ENCODE peak calls at places on chromosome 12, in eight cellular contexts. D is HL-60, R is T-helper 1 cell, G is lung microvascular endothelial cell, L is fibroblast of the conjunctiva, Z is T follicular helper cell, T is cardiac fibroblast, A is fibroblast of lung. F is an unnamed sample.
A peak's percentile ranks its signal among the peaks of the same experiment; 100 is the strongest.

GRCh38 chr12:79086546-79086945 is 222.0 kb downstream of the SYT1 start:
- DNase-seq in D (no peak), R (no peak), G (no peak), L (no peak), Z (no peak), T (no peak), A (no peak), F (no peak)

GRCh38 chr12:106682594-106683234 is 91.8 kb upstream of the RIC8B start:
- DNase-seq in D (no peak), R (no peak), G (peak; percentile 53), L (peak; percentile 1), Z (no peak), T (peak; percentile 57), A (peak; percentile 51), F (no peak)

GRCh38 chr12:4997939-4998338 is 45.7 kb upstream of the KCNA5 start:
- DNase-seq in D (no peak), R (no peak), G (no peak), L (peak; percentile 87), Z (no peak), T (peak; percentile 82), A (peak; percentile 69), F (no peak)

GRCh38 chr12:9700606-9700956 is 31.1 kb downstream of the CLEC2D start:
- DNase-seq in D (no peak), R (no peak), G (no peak), L (no peak), Z (no peak), T (no peak), A (no peak), F (no peak)

GRCh38 chr12:94571556-94571955 is 78.8 kb downstream of the TMCC3 start:
- DNase-seq in D (no peak), R (no peak), G (peak; percentile 99), L (peak; percentile 47), Z (no peak), T (peak; percentile 88), A (peak; percentile 84), F (peak; percentile 93)

GRCh38 chr12:89524201-89525001 is at the start of gene GALNT4:
- DNase-seq in D (peak; percentile 71), R (peak; percentile 69), G (peak; percentile 90), L (peak; percentile 78), Z (peak; percentile 61), T (peak; percentile 89), A (peak; percentile 88), F (peak; percentile 63)

GRCh38 chr12:120751389-120751788 is 25.8 kb downstream of the ACADS start:
- DNase-seq in D (no peak), R (no peak), G (no peak), L (no peak), Z (no peak), T (no peak), A (no peak), F (no peak)

GRCh38 chr12:12819752-12820311 is 6.7 kb downstream of the DDX47 start:
- DNase-seq in D (no peak), R (no peak), G (peak; percentile 78), L (peak; percentile 61), Z (no peak), T (peak; percentile 92), A (peak; percentile 67), F (peak; percentile 49)

GRCh38 chr12:106189341-106189740 is 50.6 kb upstream of the NUAK1 start:
- DNase-seq in D (no peak), R (no peak), G (no peak), L (no peak), Z (no peak), T (no peak), A (no peak), F (no peak)

GRCh38 chr12:74891276-74891675 is 318.4 kb downstream of the KCNC2 start:
- DNase-seq in D (no peak), R (no peak), G (no peak), L (no peak), Z (no peak), T (no peak), A (no peak), F (no peak)

GRCh38 chr12:15837141-15837781 is 44.9 kb upstream of the STRAP start:
- DNase-seq in D (no peak), R (no peak), G (no peak), L (no peak), Z (no peak), T (peak; percentile 19), A (no peak), F (no peak)

GRCh38 chr12:114703060-114703493 is 19.1 kb upstream of the TBX3 start:
- DNase-seq in D (no peak), R (no peak), G (no peak), L (no peak), Z (no peak), T (no peak), A (no peak), F (no peak)

GRCh38 chr12:13241833-13242232 is 45.3 kb downstream of the EMP1 start:
- DNase-seq in D (no peak), R (no peak), G (no peak), L (no peak), Z (no peak), T (no peak), A (no peak), F (no peak)

GRCh38 chr12:4909734-4910501 is at the start of gene KCNA1:
- DNase-seq in D (no peak), R (no peak), G (peak; percentile 35), L (no peak), Z (no peak), T (peak; percentile 8), A (peak; percentile 14), F (no peak)

GRCh38 chr12:69290545-69291277 is 51.3 kb downstream of the CPSF6 start:
- DNase-seq in D (peak; percentile 92), R (peak; percentile 61), G (peak; percentile 77), L (peak; percentile 76), Z (peak; percentile 66), T (peak; percentile 89), A (peak; percentile 79), F (peak; percentile 40)